ENCODE peak calls at places on chromosomes 2 and 18, in four cellular contexts. E, A, N and Q are unnamed samples.

GRCh38 chr18:12406376-12407111 is 1.2 kb upstream of the PRELID3A start:
- DNase-seq in N (no peak), E (no peak), A (no peak), Q (no peak)

GRCh38 chr2:170394988-170395387 is 217.0 kb downstream of the MYO3B start:
- DNase-seq in E (no peak), N (no peak), A (no peak), Q (no peak)

GRCh38 chr2:207042155-207042554 is 102.8 kb downstream of the CPO start:
- DNase-seq in N (no peak), E (no peak), A (no peak), Q (no peak)

GRCh38 chr2:220144411-220144810 is 517.0 kb downstream of the SLC4A3 start:
- DNase-seq in N (no peak), E (no peak), A (no peak), Q (peak; percentile 28)

GRCh38 chr2:634670-635395 is 42.4 kb downstream of the TMEM18 start:
- DNase-seq in E (no peak), A (no peak), N (no peak), Q (no peak)

GRCh38 chr18:56658261-56658660 is 7.1 kb downstream of the WDR7 start:
- DNase-seq in A (no peak), N (no peak), E (no peak), Q (no peak)

GRCh38 chr2:134774786-134775641 is 56.2 kb upstream of the TMEM163 start:
- DNase-seq in N (no peak), E (no peak), A (no peak), Q (peak; percentile 70)

GRCh38 chr2:163779970-163780597 is 44.3 kb upstream of the FIGN start:
- DNase-seq in E (no peak), N (no peak), A (no peak), Q (no peak)

GRCh38 chr18:55420977-55421611 is 166.9 kb downstream of the TCF4 start:
- DNase-seq in A (no peak), E (no peak), N (no peak), Q (no peak)
- H3K4me1 ChIP-seq in A (no peaks in the 10 kb centered on the region), E (no peaks in the 10 kb centered on the region), N (no peaks in the 10 kb centered on the region), Q (peaks cover 2% of the 10 kb centered on the region)

GRCh38 chr2:43455735-43456642 is 139.8 kb downstream of the THADA start:
- DNase-seq in E (no peak), A (no peak), N (no peak), Q (no peak)
- H3K4me1 ChIP-seq in E (peaks cover 7% of the 10 kb centered on the region), A (peaks cover 7% of the 10 kb centered on the region), N (no peaks in the 10 kb centered on the region), Q (peaks cover 32% of the 10 kb centered on the region)

GRCh38 chr2:88137833-88138232 is 10.0 kb upstream of the FABP1 start:
- DNase-seq in N (no peak), E (no peak), A (no peak), Q (no peak)
- H3K4me1 ChIP-seq in N (no peaks in the 10 kb centered on the region), E (no peaks in the 10 kb centered on the region), A (no peaks in the 10 kb centered on the region), Q (no peaks in the 10 kb centered on the region)

DNA sequence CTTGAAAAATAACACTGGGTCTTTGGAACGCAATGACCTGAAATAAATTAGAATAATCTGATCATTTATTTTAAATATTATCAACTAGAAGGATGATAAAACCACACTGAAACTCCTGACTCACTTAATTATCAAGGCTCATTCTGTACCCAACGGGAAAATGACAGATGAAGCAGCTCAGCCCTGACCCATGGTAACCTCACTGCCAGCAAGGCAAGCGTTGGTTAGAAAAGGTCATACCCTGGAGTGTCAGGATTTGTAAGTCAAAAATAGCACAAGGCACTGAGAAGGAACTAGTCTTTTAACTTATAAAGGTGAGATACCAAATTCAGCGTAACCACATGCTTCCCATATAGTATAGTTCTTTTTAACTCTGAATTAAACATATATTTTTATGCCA is 277.5 kb downstream of the ETAA1 start:
- DNase-seq in E (no peak), A (no peak), N (no peak), Q (no peak)
- H3K4me1 ChIP-seq in E (no peaks in the 10 kb centered on the region), A (no peaks in the 10 kb centered on the region), N (no peaks in the 10 kb centered on the region), Q (no peaks in the 10 kb centered on the region)